ENCODE peak calls at places on chromosomes 6 and 20, in eight cellular contexts. O is HCT116, D is sigmoid colon, X is foreskin fibroblast, P is AML-193, E is GDM1, F is nucleus accumbens, M is left ventricle myocardium superior. U is an unnamed sample.

GRCh38 chr6:122931916-122932315 is 64.1 kb upstream of the CLVS2 start:
- DNase-seq in E (no peak), O (no peak), D (no peak), M (no peak), P (peak), X (no peak), F (no peak), U (no peak)

GRCh38 chr6:117547688-117548621 is 54.4 kb downstream of the GOPC start:
- DNase-seq in D (peak), M (peak), O (no peak), P (peak), E (no peak), F (no peak), X (peak), U (peak)

GRCh38 chr6:55980627-55981211 is 105.3 kb upstream of the BMP5 start:
- DNase-seq in F (no peak), M (no peak), X (no peak), P (peak), E (no peak), D (no peak), O (peak), U (peak)

GRCh38 chr6:26571592-26572296 is 25.0 kb upstream of the ABT1 start:
- DNase-seq in F (peak), E (peak), O (peak), P (peak), D (no peak), M (peak), X (peak), U (peak)

GRCh38 chr6:2225422-2226392 is 19.7 kb downstream of the GMDS start:
- DNase-seq in E (no peak), P (no peak), O (no peak), M (no peak), X (no peak), D (no peak), F (no peak), U (peak)

GRCh38 chr6:116764557-116764960 is 960 bp downstream of the FAM162B start:
- DNase-seq in P (no peak), E (no peak), D (no peak), F (no peak), O (no peak), M (peak), X (no peak), U (peak)

GRCh38 chr6:131062245-131063027 is 609 bp downstream of the EPB41L2 start:
- DNase-seq in E (peak), F (peak), D (peak), P (peak), X (no peak), O (no peak), M (peak), U (no peak)

GRCh38 chr6:29005183-29005885 is at the start of gene ZNF311:
- DNase-seq in E (no peak), O (no peak), X (peak), D (peak), M (peak), F (no peak), P (peak), U (no peak)

GRCh38 chr20:35329435-35330139 is 37.4 kb upstream of the FAM83C start:
- DNase-seq in E (no peak), X (peak), D (no peak), M (no peak), P (peak), O (no peak), F (no peak), U (no peak)